ENCODE peak calls at places on chromosome 3, in five cellular contexts. D, S, L, K and Y are unnamed samples.

GRCh38 chr3:176872771-176873209 is 324.5 kb downstream of the TBL1XR1 start:
- DNase-seq in D (peak), S (no peak), L (peak), K (peak), Y (peak)

GRCh38 chr3:173502983-173503568 is 105.5 kb downstream of the NLGN1 start:
- DNase-seq in D (peak), S (no peak), L (peak), K (no peak), Y (peak)

GRCh38 chr3:9247361-9248231 is 1.9 kb downstream of the SRGAP3 start:
- DNase-seq in D (no peak), S (no peak), L (no peak), K (no peak), Y (no peak)

GRCh38 chr3:139677341-139678155 is at the start of gene NMNAT3:
- DNase-seq in D (peak), S (peak), L (peak), K (peak), Y (peak)

GRCh38 chr3:43481325-43481860 is 140.4 kb downstream of the ANO10 start:
- DNase-seq in D (no peak), S (no peak), L (no peak), K (no peak), Y (no peak)

GRCh38 chr3:173617490-173617889 is 219.9 kb downstream of the NLGN1 start:
- DNase-seq in D (no peak), S (no peak), L (no peak), K (no peak), Y (no peak)

GRCh38 chr3:178795349-178795748 is 259.1 kb downstream of the KCNMB2 start:
- DNase-seq in D (no peak), S (no peak), L (no peak), K (no peak), Y (peak)

GRCh38 chr3:50575372-50575771 is 6.0 kb downstream of the HEMK1 start:
- DNase-seq in D (no peak), S (no peak), L (no peak), K (no peak), Y (no peak)

GRCh38 chr3:20739814-20740213 is 553.8 kb upstream of the SGO1 start:
- DNase-seq in D (no peak), S (no peak), L (no peak), K (no peak), Y (peak)

GRCh38 chr3:195522254-195523023 is 20.7 kb downstream of the PPP1R2 start:
- DNase-seq in D (peak), S (no peak), L (no peak), K (no peak), Y (peak)

GRCh38 chr3:122514123-122515019 is at the start of gene KPNA1:
- DNase-seq in D (peak), S (peak), L (peak), K (peak), Y (peak)

GRCh38 chr3:142595581-142595950 is 627 bp upstream of the PLS1 start:
- DNase-seq in D (peak), S (no peak), L (peak), K (no peak), Y (peak)

GRCh38 chr3:153469162-153469561 is 307.1 kb downstream of the RAP2B start:
- DNase-seq in D (no peak), S (no peak), L (no peak), K (no peak), Y (no peak)

GRCh38 chr3:184741259-184741556 is 29.3 kb upstream of the MAGEF1 start:
- DNase-seq in D (no peak), S (peak), L (no peak), K (no peak), Y (no peak)

GRCh38 chr3:148223266-148223665 is 474.4 kb upstream of the AGTR1 start:
- DNase-seq in D (peak), S (no peak), L (peak), K (no peak), Y (peak)

GRCh38 chr3:9045399-9045798 is 82.1 kb upstream of the RAD18 start:
- DNase-seq in D (no peak), S (no peak), L (no peak), K (no peak), Y (no peak)

GRCh38 chr3:177263615-177264365 is 66.5 kb upstream of the TBL1XR1 start:
- DNase-seq in D (peak), S (no peak), L (peak), K (no peak), Y (peak)

GRCh38 chr3:58062469-58062868 is 54.2 kb downstream of the FLNB start:
- DNase-seq in D (no peak), S (no peak), L (no peak), K (no peak), Y (peak)

GRCh38 chr3:45332493-45332892 is 55.9 kb upstream of the LARS2 start:
- DNase-seq in D (no peak), S (no peak), L (no peak), K (no peak), Y (no peak)

GRCh38 chr3:10764314-10765051 is 51.5 kb upstream of the SLC6A11 start:
- DNase-seq in D (no peak), S (peak), L (no peak), K (no peak), Y (no peak)

GRCh38 chr3:12938258-12938711 is 96.9 kb upstream of the RPL32 start:
- DNase-seq in D (peak), S (no peak), L (no peak), K (no peak), Y (peak)

GRCh38 chr3:17942856-17943255 is 200.4 kb upstream of the TBC1D5 start:
- DNase-seq in D (no peak), S (no peak), L (peak), K (no peak), Y (peak)

GRCh38 chr3:148992027-148992634 is 791 bp downstream of the GYG1 start:
- DNase-seq in D (peak), S (no peak), L (no peak), K (peak), Y (peak)

GRCh38 chr3:59660852-59661624 is 611.2 kb upstream of the CFAP20DC start:
- DNase-seq in D (no peak), S (no peak), L (no peak), K (no peak), Y (peak)

GRCh38 chr3:24521306-24522154 is 26.9 kb upstream of the THRB start:
- DNase-seq in D (peak), S (peak), L (peak), K (no peak), Y (peak)

GRCh38 chr3:105791134-105791533 is 77.7 kb downstream of the CBLB start:
- DNase-seq in D (peak), S (no peak), L (peak), K (no peak), Y (peak)

GRCh38 chr3:126573492-126574117 is 14.9 kb upstream of the C3orf22 start:
- DNase-seq in D (no peak), S (no peak), L (no peak), K (no peak), Y (peak)

GRCh38 chr3:64207289-64208086 is 17.8 kb downstream of the PRICKLE2 start:
- DNase-seq in D (peak), S (no peak), L (peak), K (no peak), Y (peak)

GRCh38 chr3:121844892-121845291 is 9.9 kb downstream of the EAF2 start:
- DNase-seq in D (no peak), S (no peak), L (no peak), K (no peak), Y (no peak)

GRCh38 chr3:177340243-177340830 is 143.1 kb upstream of the TBL1XR1 start:
- DNase-seq in D (no peak), S (no peak), L (no peak), K (no peak), Y (no peak)

GRCh38 chr3:196360586-196360985 is 22.4 kb upstream of the TM4SF19 start:
- DNase-seq in D (no peak), S (no peak), L (no peak), K (no peak), Y (no peak)

GRCh38 chr3:31361391-31362273 is 171.1 kb upstream of the STT3B start:
- DNase-seq in D (peak), S (no peak), L (peak), K (no peak), Y (peak)

GRCh38 chr3:177679568-177680441 is 482.5 kb upstream of the TBL1XR1 start:
- DNase-seq in D (peak), S (no peak), L (peak), K (peak), Y (peak)

GRCh38 chr3:66667284-66667683 is 166.5 kb upstream of the LRIG1 start:
- DNase-seq in D (no peak), S (no peak), L (no peak), K (no peak), Y (no peak)

GRCh38 chr3:85337895-85338294 is 379.1 kb downstream of the CADM2 start:
- DNase-seq in D (no peak), S (no peak), L (no peak), K (no peak), Y (no peak)

GRCh38 chr3:185335799-185336198 is 27.1 kb upstream of the MAP3K13 start:
- DNase-seq in D (peak), S (no peak), L (peak), K (no peak), Y (peak)

GRCh38 chr3:52068730-52069129 is 12.4 kb upstream of the DUSP7 start:
- DNase-seq in D (no peak), S (no peak), L (no peak), K (no peak), Y (no peak)

GRCh38 chr3:141840737-141841544 is 35.5 kb upstream of the ATP1B3 start:
- DNase-seq in D (peak), S (no peak), L (peak), K (no peak), Y (no peak)

GRCh38 chr3:134460965-134461364 is 24.8 kb downstream of the ANAPC13 start:
- DNase-seq in D (peak), S (no peak), L (peak), K (no peak), Y (peak)

GRCh38 chr3:111351334-111351733 is 190.7 kb upstream of the CD96 start:
- DNase-seq in D (peak), S (no peak), L (no peak), K (no peak), Y (no peak)

GRCh38 chr3:111352585-111352984 is 189.4 kb upstream of the CD96 start:
- DNase-seq in D (peak), S (no peak), L (no peak), K (no peak), Y (no peak)
- TF ChIP-seq CTCF in D (no peak), S (no peak), L (no peak), K (no peak), Y (no peak)

GRCh38 chr3:46628980-46629379 is 16.7 kb downstream of the FAM240A start:
- DNase-seq in D (no peak), S (no peak), L (no peak), K (no peak), Y (peak)
- H3K4me3 ChIP-seq in D (no peak), S (no peak), L (no peak), K (no peak), Y (no peak)

GRCh38 chr3:71484047-71484446 is 99.5 kb downstream of the FOXP1 start:
- DNase-seq in D (no peak), S (no peak), L (no peak), K (no peak), Y (no peak)
- TF ChIP-seq CTCF in D (no peak), S (no peak), L (no peak), K (no peak), Y (no peak)

DNA sequence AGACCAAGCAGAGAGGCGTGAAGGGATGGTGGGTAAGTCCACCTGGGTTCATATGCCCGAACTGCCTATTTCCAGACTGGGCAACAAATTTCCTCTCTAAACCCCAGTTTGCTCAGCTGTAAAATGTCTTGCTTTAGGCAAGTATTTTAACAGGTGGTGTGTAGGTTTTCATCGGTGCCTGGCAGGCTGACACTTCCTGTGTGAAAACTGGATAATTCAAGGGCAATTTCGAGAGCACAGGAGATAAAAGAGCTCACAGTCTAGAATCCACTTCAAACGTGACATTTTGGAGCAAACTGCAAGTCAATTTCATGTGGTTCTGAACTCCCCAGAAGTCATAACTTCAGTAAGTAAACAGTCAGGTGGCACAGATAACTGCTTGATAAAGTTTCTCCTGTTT is 112.2 kb downstream of the OXNAD1 start:
- DNase-seq in D (no peak), S (no peak), L (no peak), K (no peak), Y (no peak)
- H3K4me3 ChIP-seq in D (no peak), S (no peak), L (no peak), K (peak), Y (no peak)

GRCh38 chr3:37546876-37547275 is 314.8 kb upstream of the CTDSPL start:
- DNase-seq in D (peak), S (no peak), L (peak), K (no peak), Y (no peak)
- TF ChIP-seq CTCF in D (peak), S (no peak), L (no peak), K (no peak), Y (peak)